ENCODE peak calls at places on chromosomes 16 and 17, in seven cellular contexts. R is cardiac fibroblast; Y is cerebellum; E is T-helper 22 cell; Q is stimulated activated CD4-positive, alpha-beta T cell treated with anti-CD3 and anti-CD28 coated beads, Interleukin-4, amount 100 ng/mL, for 4 hours; I is keratinocyte; A is neural progenitor cell. H is an unnamed sample.

GRCh38 chr17:78444392-78444791 is 65.9 kb downstream of the PGS1 start:
- DNase-seq in R (no peak), Y (no peak), E (no peak), Q (no peak), I (no peak), A (no peak), H (no peak)

GRCh38 chr17:39027037-39027436 is 59.8 kb upstream of the FBXO47 start:
- DNase-seq in R (peak), Y (no peak), E (no peak), Q (no peak), I (no peak), A (peak), H (peak)

GRCh38 chr17:46972346-46972745 is 6.7 kb downstream of the RPRML start:
- DNase-seq in R (no peak), Y (peak), E (no peak), Q (no peak), I (no peak), A (no peak), H (no peak)

GRCh38 chr17:57756941-57757340 is 11.8 kb upstream of the CCDC182 start:
- DNase-seq in R (no peak), Y (no peak), E (no peak), Q (no peak), I (no peak), A (peak), H (no peak)

GRCh38 chr16:85233520-85233919 is 121.2 kb upstream of the CIBAR2 start:
- DNase-seq in R (no peak), Y (no peak), E (no peak), Q (no peak), I (no peak), A (no peak), H (no peak)

GRCh38 chr17:59830007-59830630 is 62.6 kb downstream of the TUBD1 start:
- DNase-seq in R (peak), Y (no peak), E (no peak), Q (peak), I (no peak), A (no peak), H (no peak)

GRCh38 chr17:39794249-39794970 is 56.7 kb downstream of the GRB7 start:
- DNase-seq in R (no peak), Y (no peak), E (peak), Q (no peak), I (no peak), A (no peak), H (peak)

GRCh38 chr16:67396159-67396774 is 3.0 kb upstream of the TPPP3 start:
- DNase-seq in R (peak), Y (no peak), E (no peak), Q (no peak), I (no peak), A (peak), H (peak)

GRCh38 chr16:80836846-80837245 is 32.4 kb upstream of the CDYL2 start:
- DNase-seq in R (no peak), Y (no peak), E (no peak), Q (no peak), I (no peak), A (no peak), H (no peak)

GRCh38 chr16:18852647-18853046 is 51.3 kb upstream of the ARL6IP1 start:
- DNase-seq in R (no peak), Y (no peak), E (no peak), Q (no peak), I (no peak), A (no peak), H (no peak)

GRCh38 chr17:56819030-56819429 is 14.7 kb downstream of the C17orf67 start:
- DNase-seq in R (no peak), Y (no peak), E (no peak), Q (no peak), I (no peak), A (no peak), H (no peak)

GRCh38 chr17:83055911-83056582 is 23.4 kb upstream of the METRNL start:
- DNase-seq in R (peak), Y (no peak), E (no peak), Q (no peak), I (no peak), A (peak), H (peak)